ENCODE peak calls at places on chromosomes 3 and 15, in five cellular contexts. One of them, this sample, is unnamed.

GRCh38 chr15:34330279-34330678 is 7.3 kb downstream of the SLC12A6 start:
- DNase-seq in suprapubic skin: no peak
- DNase-seq in HCT116: no peak
- DNase-seq in lower leg skin: peak; percentile 64
- DNase-seq in body of pancreas: no peak
- DNase-seq in this sample: no peak

GRCh38 chr3:71252466-71252865 is 331.1 kb downstream of the FOXP1 start:
- DNase-seq in suprapubic skin: no peak
- DNase-seq in HCT116: no peak
- DNase-seq in lower leg skin: no peak
- DNase-seq in body of pancreas: peak; percentile 70
- DNase-seq in this sample: no peak

GRCh38 chr3:99783009-99783573 is 34.6 kb upstream of the CMSS1 start:
- DNase-seq in suprapubic skin: no peak
- DNase-seq in HCT116: no peak
- DNase-seq in lower leg skin: no peak
- DNase-seq in body of pancreas: no peak
- DNase-seq in this sample: no peak

GRCh38 chr3:134360046-134360445 is 14.2 kb downstream of the AMOTL2 start:
- DNase-seq in suprapubic skin: peak; percentile 61
- DNase-seq in HCT116: no peak
- DNase-seq in lower leg skin: no peak
- DNase-seq in body of pancreas: no peak
- DNase-seq in this sample: no peak

GRCh38 chr3:122239112-122239511 is 55.6 kb downstream of the CASR start:
- DNase-seq in suprapubic skin: no peak
- DNase-seq in HCT116: no peak
- DNase-seq in lower leg skin: no peak
- DNase-seq in body of pancreas: no peak
- DNase-seq in this sample: no peak

GRCh38 chr15:48363474-48363873 is 32.2 kb downstream of the DUT start:
- DNase-seq in suprapubic skin: no peak
- DNase-seq in HCT116: no peak
- DNase-seq in lower leg skin: no peak
- DNase-seq in body of pancreas: no peak
- DNase-seq in this sample: no peak

GRCh38 chr3:136772709-136773108 is 20.5 kb upstream of the STAG1 start:
- DNase-seq in suprapubic skin: no peak
- DNase-seq in HCT116: no peak
- DNase-seq in lower leg skin: no peak
- DNase-seq in body of pancreas: no peak
- DNase-seq in this sample: no peak

GRCh38 chr3:40211579-40211978 is 97.9 kb upstream of the EIF1B start:
- DNase-seq in suprapubic skin: no peak
- DNase-seq in HCT116: no peak
- DNase-seq in lower leg skin: no peak
- DNase-seq in body of pancreas: no peak
- DNase-seq in this sample: peak; percentile 63

GRCh38 chr3:125496701-125497100 is 23.3 kb downstream of the SNX4 start:
- DNase-seq in suprapubic skin: no peak
- DNase-seq in HCT116: no peak
- DNase-seq in lower leg skin: no peak
- DNase-seq in body of pancreas: no peak
- DNase-seq in this sample: no peak

GRCh38 chr3:194009019-194009418 is 126.9 kb upstream of the HES1 start:
- DNase-seq in suprapubic skin: no peak
- DNase-seq in HCT116: no peak
- DNase-seq in lower leg skin: no peak
- DNase-seq in body of pancreas: no peak
- DNase-seq in this sample: no peak

GRCh38 chr15:70269331-70269911 is 171.7 kb upstream of the TLE3 start:
- DNase-seq in suprapubic skin: no peak
- DNase-seq in HCT116: no peak
- DNase-seq in lower leg skin: no peak
- DNase-seq in body of pancreas: no peak
- DNase-seq in this sample: no peak

GRCh38 chr15:69126054-69126469 is 34.4 kb upstream of the GLCE start:
- DNase-seq in suprapubic skin: no peak
- DNase-seq in HCT116: no peak
- DNase-seq in lower leg skin: no peak
- DNase-seq in body of pancreas: no peak
- DNase-seq in this sample: no peak

GRCh38 chr15:43795197-43795596 is 3.1 kb downstream of the SERF2 start:
- DNase-seq in suprapubic skin: no peak
- DNase-seq in HCT116: no peak
- DNase-seq in lower leg skin: no peak
- DNase-seq in body of pancreas: no peak
- DNase-seq in this sample: no peak

GRCh38 chr15:43791993-43792760 is at the start of gene SERF2:
- DNase-seq in suprapubic skin: peak; percentile 100
- DNase-seq in HCT116: peak; percentile 98
- DNase-seq in lower leg skin: peak; percentile 100
- DNase-seq in body of pancreas: peak; percentile 100
- DNase-seq in this sample: peak; percentile 100

GRCh38 chr15:43794269-43795037 is 2.3 kb downstream of the SERF2 start:
- DNase-seq in suprapubic skin: no peak
- DNase-seq in HCT116: no peak
- DNase-seq in lower leg skin: no peak
- DNase-seq in body of pancreas: peak; percentile 26
- DNase-seq in this sample: peak; percentile 65

GRCh38 chr15:43793647-43794046 is 1.5 kb downstream of the SERF2 start:
- DNase-seq in suprapubic skin: no peak
- DNase-seq in HCT116: no peak
- DNase-seq in lower leg skin: no peak
- DNase-seq in body of pancreas: peak; percentile 22
- DNase-seq in this sample: no peak

DNA sequence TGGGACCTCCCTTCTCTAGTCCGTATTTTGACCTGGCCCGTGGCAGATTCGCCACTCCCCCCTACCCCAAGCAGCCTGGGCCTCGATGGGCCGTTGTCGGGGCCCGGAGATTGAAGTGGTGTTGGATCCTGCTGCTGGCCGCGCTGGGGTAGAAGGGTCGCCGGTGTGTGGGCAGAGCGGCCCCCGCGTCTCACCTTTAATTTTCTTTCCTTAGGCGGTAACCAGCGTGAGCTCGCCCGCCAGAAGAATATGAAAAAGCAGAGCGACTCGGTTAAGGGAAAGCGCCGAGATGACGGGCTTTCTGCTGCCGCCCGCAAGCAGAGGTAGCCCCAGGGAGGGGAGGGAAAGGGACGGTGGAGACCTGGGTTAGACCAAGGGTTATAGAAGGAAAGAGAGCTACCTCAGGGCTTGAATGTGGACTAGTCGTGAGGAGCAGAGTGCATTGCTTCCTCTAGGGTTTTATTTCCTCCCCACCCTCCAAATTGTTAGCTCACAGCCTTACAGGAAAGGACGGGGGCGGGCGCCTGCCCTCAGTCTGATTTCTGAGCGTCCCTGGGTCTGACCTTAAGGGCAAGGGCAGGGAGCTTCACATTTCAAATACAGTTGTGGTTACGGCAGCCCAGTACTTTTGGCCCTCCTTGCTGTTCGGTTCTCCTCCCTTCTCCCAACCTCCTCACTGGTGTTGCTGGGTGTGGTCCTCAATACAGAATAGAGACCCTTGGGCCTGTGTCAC is 807 bp downstream of the SERF2 start:
- DNase-seq in suprapubic skin: no peak
- DNase-seq in HCT116: no peak
- DNase-seq in lower leg skin: no peak
- DNase-seq in body of pancreas: peak; percentile 44
- DNase-seq in this sample: peak; percentile 61
- TF ChIP-seq POLR2A in suprapubic skin: no peak
- TF ChIP-seq POLR2A in HCT116: no peak
- TF ChIP-seq POLR2A in lower leg skin: no peak
- TF ChIP-seq POLR2A in body of pancreas: peak; percentile 15
- TF ChIP-seq POLR2A in this sample: peak; percentile 25

GRCh38 chr3:52705438-52705687 is 228 bp downstream of the GLT8D1 start:
- DNase-seq in suprapubic skin: peak; percentile 80
- DNase-seq in HCT116: no peak
- DNase-seq in lower leg skin: no peak
- DNase-seq in body of pancreas: no peak
- DNase-seq in this sample: no peak
- TF ChIP-seq POLR2A in suprapubic skin: no peak
- TF ChIP-seq POLR2A in HCT116: no peak
- TF ChIP-seq POLR2A in lower leg skin: no peak
- TF ChIP-seq POLR2A in body of pancreas: no peak
- TF ChIP-seq POLR2A in this sample: no peak

GRCh38 chr3:53255775-53256703 is at the start of gene TKT:
- DNase-seq in suprapubic skin: peak; percentile 88
- DNase-seq in HCT116: no peak
- DNase-seq in lower leg skin: peak; percentile 96
- DNase-seq in body of pancreas: peak; percentile 91
- DNase-seq in this sample: peak; percentile 89
- TF ChIP-seq POLR2A in suprapubic skin: no peak
- TF ChIP-seq POLR2A in HCT116: peak; percentile 66
- TF ChIP-seq POLR2A in lower leg skin: no peak
- TF ChIP-seq POLR2A in body of pancreas: peak; percentile 76
- TF ChIP-seq POLR2A in this sample: peak; percentile 85

GRCh38 chr15:75836953-75837321 is 6.3 kb upstream of the UBE2Q2 start:
- DNase-seq in suprapubic skin: no peak
- DNase-seq in HCT116: no peak
- DNase-seq in lower leg skin: peak; percentile 85
- DNase-seq in body of pancreas: no peak
- DNase-seq in this sample: peak; percentile 18
- TF ChIP-seq POLR2A in suprapubic skin: no peak
- TF ChIP-seq POLR2A in HCT116: no peak
- TF ChIP-seq POLR2A in lower leg skin: no peak
- TF ChIP-seq POLR2A in body of pancreas: no peak
- TF ChIP-seq POLR2A in this sample: no peak

GRCh38 chr3:160226026-160226739 is 961 bp downstream of the C3orf80 start:
- DNase-seq in suprapubic skin: no peak
- DNase-seq in HCT116: no peak
- DNase-seq in lower leg skin: no peak
- DNase-seq in body of pancreas: peak; percentile 16
- DNase-seq in this sample: no peak

GRCh38 chr3:160224811-160225180 is 426 bp upstream of the C3orf80 start:
- DNase-seq in suprapubic skin: no peak
- DNase-seq in HCT116: no peak
- DNase-seq in lower leg skin: no peak
- DNase-seq in body of pancreas: no peak
- DNase-seq in this sample: no peak

GRCh38 chr3:160224256-160224655 is 966 bp upstream of the C3orf80 start:
- DNase-seq in suprapubic skin: no peak
- DNase-seq in HCT116: no peak
- DNase-seq in lower leg skin: no peak
- DNase-seq in body of pancreas: no peak
- DNase-seq in this sample: no peak

GRCh38 chr3:160226740-160227048 is 1.5 kb downstream of the C3orf80 start:
- DNase-seq in suprapubic skin: no peak
- DNase-seq in HCT116: no peak
- DNase-seq in lower leg skin: no peak
- DNase-seq in body of pancreas: no peak
- DNase-seq in this sample: no peak

DNA sequence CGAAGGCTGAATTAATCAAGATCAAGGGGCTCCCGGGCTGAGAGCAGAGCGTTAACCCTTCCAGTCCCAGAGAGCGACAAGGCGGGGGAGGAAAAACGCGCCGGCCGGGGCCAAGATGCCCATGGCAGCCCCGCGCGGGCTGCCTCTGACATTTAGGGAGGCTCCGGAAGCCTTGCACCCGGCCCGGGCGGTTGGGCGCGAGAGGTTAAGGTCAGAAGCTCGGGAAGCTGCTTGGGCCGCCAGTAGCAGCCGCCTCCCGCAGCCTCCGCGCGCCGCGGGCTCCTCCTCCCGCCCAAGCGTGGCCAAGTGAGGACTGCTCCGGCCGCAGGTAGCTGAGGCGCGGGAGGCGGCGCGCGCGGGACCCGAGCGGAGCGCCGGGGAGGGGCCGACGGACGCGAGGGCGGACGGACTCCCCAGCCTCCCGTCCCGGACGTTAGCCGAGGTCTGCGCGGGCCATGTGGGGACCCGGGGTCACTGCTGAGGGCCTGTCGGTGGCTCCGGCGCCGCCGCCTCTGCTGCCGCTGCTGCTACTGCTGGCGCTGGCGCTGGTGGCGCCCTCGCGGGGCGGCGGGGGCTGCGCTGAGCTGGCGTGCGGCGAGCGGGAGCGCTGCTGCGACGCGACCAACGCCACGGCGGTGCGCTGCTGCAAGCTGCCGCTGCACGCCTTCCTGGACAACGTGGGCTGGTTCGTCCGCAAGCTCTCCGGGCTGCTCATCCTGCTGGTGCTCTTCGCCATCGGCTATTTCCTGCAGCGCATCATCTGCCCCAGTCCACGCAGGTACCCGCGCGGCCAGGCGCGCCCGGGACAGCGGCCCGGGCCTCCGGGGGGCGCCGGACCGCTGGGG is at the start of gene C3orf80:
- DNase-seq in suprapubic skin: no peak
- DNase-seq in HCT116: peak; percentile 21
- DNase-seq in lower leg skin: no peak
- DNase-seq in body of pancreas: peak; percentile 56
- DNase-seq in this sample: no peak
- TF ChIP-seq POLR2A in suprapubic skin: no peak
- TF ChIP-seq POLR2A in HCT116: peak; percentile 45
- TF ChIP-seq POLR2A in lower leg skin: no peak
- TF ChIP-seq POLR2A in body of pancreas: no peak
- TF ChIP-seq POLR2A in this sample: no peak

GRCh38 chr15:90594297-90594696 is 64.6 kb downstream of the CRTC3 start:
- DNase-seq in suprapubic skin: peak; percentile 88
- DNase-seq in HCT116: no peak
- DNase-seq in lower leg skin: peak; percentile 96
- DNase-seq in body of pancreas: peak; percentile 80
- DNase-seq in this sample: peak; percentile 76
- TF ChIP-seq POLR2A in suprapubic skin: no peak
- TF ChIP-seq POLR2A in HCT116: no peak
- TF ChIP-seq POLR2A in lower leg skin: no peak
- TF ChIP-seq POLR2A in body of pancreas: peak; percentile 29
- TF ChIP-seq POLR2A in this sample: no peak

This sample was measured in adrenal gland.